ENCODE peak calls at places on chromosomes 3 and 15, in eight cellular contexts. W, S, R, H, E, I, B and L are unnamed samples.

GRCh38 chr3:66428733-66429132 is 72.1 kb downstream of the LRIG1 start:
- DNase-seq in W (no peak), S (no peak), R (peak; percentile 89), H (peak; percentile 97), E (peak; percentile 98), I (peak; percentile 60), B (no peak), L (peak; percentile 95)

GRCh38 chr3:8445861-8446260 is 55.8 kb upstream of the LMCD1 start:
- DNase-seq in W (no peak), S (no peak), R (no peak), H (peak; percentile 94), E (peak; percentile 80), I (no peak), B (no peak), L (peak; percentile 65)

GRCh38 chr3:133891662-133892389 is 3.9 kb downstream of the RAB6B start:
- DNase-seq in W (no peak), S (no peak), R (no peak), H (peak; percentile 23), E (no peak), I (no peak), B (no peak), L (no peak)

GRCh38 chr3:133675631-133676335 is 14.0 kb upstream of the TOPBP1 start:
- DNase-seq in W (no peak), S (no peak), R (no peak), H (no peak), E (no peak), I (peak; percentile 38), B (no peak), L (no peak)

GRCh38 chr15:61660579-61660978 is 399.7 kb downstream of the VPS13C start:
- DNase-seq in W (no peak), S (no peak), R (no peak), H (peak; percentile 54), E (no peak), I (no peak), B (no peak), L (no peak)

GRCh38 chr15:91208366-91208765 is 108.3 kb downstream of the SV2B start:
- DNase-seq in W (no peak), S (no peak), R (no peak), H (no peak), E (no peak), I (no peak), B (no peak), L (no peak)

GRCh38 chr3:112446343-112446742 is 52.9 kb downstream of the BTLA start:
- DNase-seq in W (no peak), S (no peak), R (peak; percentile 45), H (peak; percentile 69), E (no peak), I (no peak), B (no peak), L (peak; percentile 31)

GRCh38 chr3:12753275-12754028 is 5.6 kb downstream of the TMEM40 start:
- DNase-seq in W (no peak), S (no peak), R (no peak), H (no peak), E (no peak), I (no peak), B (no peak), L (no peak)

GRCh38 chr15:77620297-77620696 is 12.4 kb downstream of the LINGO1 start:
- DNase-seq in W (no peak), S (no peak), R (no peak), H (no peak), E (no peak), I (no peak), B (no peak), L (no peak)

GRCh38 chr15:101578443-101578894 is 73.7 kb downstream of the TM2D3 start:
- DNase-seq in W (no peak), S (peak; percentile 30), R (no peak), H (no peak), E (no peak), I (peak; percentile 61), B (peak; percentile 78), L (no peak)

GRCh38 chr3:190003730-190004129 is 117.0 kb downstream of the P3H2 start:
- DNase-seq in W (no peak), S (no peak), R (peak; percentile 69), H (peak; percentile 84), E (peak; percentile 13), I (no peak), B (no peak), L (peak; percentile 35)

GRCh38 chr3:66372681-66373350 is 128.0 kb downstream of the LRIG1 start:
- DNase-seq in W (no peak), S (peak; percentile 46), R (no peak), H (no peak), E (no peak), I (no peak), B (peak; percentile 84), L (no peak)

GRCh38 chr3:10505791-10506585 is 602 bp upstream of the ATP2B2 start:
- DNase-seq in W (no peak), S (no peak), R (no peak), H (peak; percentile 27), E (no peak), I (no peak), B (no peak), L (no peak)

GRCh38 chr3:16381426-16381825 is 116.4 kb downstream of the OXNAD1 start:
- DNase-seq in W (no peak), S (no peak), R (no peak), H (no peak), E (no peak), I (no peak), B (no peak), L (no peak)

GRCh38 chr3:195900426-195901355 is 7.7 kb downstream of the TNK2 start:
- DNase-seq in W (no peak), S (no peak), R (no peak), H (peak; percentile 86), E (no peak), I (no peak), B (no peak), L (no peak)

GRCh38 chr3:30438121-30438520 is 168.3 kb upstream of the TGFBR2 start:
- DNase-seq in W (no peak), S (no peak), R (no peak), H (no peak), E (no peak), I (no peak), B (no peak), L (no peak)

GRCh38 chr3:60954049-60954448 is 297.2 kb downstream of the FHIT start:
- DNase-seq in W (no peak), S (no peak), R (no peak), H (no peak), E (no peak), I (no peak), B (no peak), L (no peak)

GRCh38 chr3:24522155-24522579 is 27.5 kb upstream of the THRB start:
- DNase-seq in W (no peak), S (peak; percentile 19), R (no peak), H (no peak), E (no peak), I (no peak), B (peak; percentile 39), L (no peak)